ENCODE peak calls at places on chromosomes 1 and 21, in eight cellular contexts. C, K, H, F, U, I, B and E are unnamed samples.

GRCh38 chr1:95067069-95067468 is 5.7 kb downstream of the ALG14 start:
- DNase-seq in C (no peak), K (no peak), H (no peak), F (no peak), U (no peak), I (no peak), B (no peak), E (no peak)

GRCh38 chr1:11675362-11675761 is 5.6 kb downstream of the MAD2L2 start:
- DNase-seq in C (no peak), K (no peak), H (no peak), F (no peak), U (no peak), I (no peak), B (no peak), E (no peak)

GRCh38 chr1:11880911-11881748 is 22.4 kb upstream of the NPPB start:
- DNase-seq in C (peak), K (no peak), H (no peak), F (no peak), U (peak), I (no peak), B (no peak), E (no peak)

GRCh38 chr1:102661481-102661880 is 446.8 kb downstream of the COL11A1 start:
- DNase-seq in C (no peak), K (no peak), H (no peak), F (no peak), U (no peak), I (no peak), B (no peak), E (no peak)

GRCh38 chr1:99146129-99146848 is 118.0 kb upstream of the PLPPR4 start:
- DNase-seq in C (no peak), K (no peak), H (no peak), F (no peak), U (no peak), I (no peak), B (no peak), E (no peak)

GRCh38 chr21:26686278-26686677 is 113.2 kb upstream of the CYYR1 start:
- DNase-seq in C (no peak), K (peak), H (no peak), F (peak), U (no peak), I (peak), B (no peak), E (no peak)

GRCh38 chr1:32870615-32871363 is at the start of gene FNDC5:
- DNase-seq in C (peak), K (no peak), H (peak), F (peak), U (no peak), I (peak), B (peak), E (peak)

GRCh38 chr1:165116732-165117131 is 239.8 kb downstream of the LMX1A start:
- DNase-seq in C (no peak), K (peak), H (no peak), F (no peak), U (no peak), I (no peak), B (no peak), E (no peak)

GRCh38 chr1:42931108-42931539 is 27.5 kb downstream of the SLC2A1 start:
- DNase-seq in C (peak), K (peak), H (no peak), F (peak), U (peak), I (peak), B (no peak), E (peak)

GRCh38 chr1:46334030-46334384 is 6.6 kb upstream of the NSUN4 start:
- DNase-seq in C (no peak), K (no peak), H (no peak), F (no peak), U (no peak), I (no peak), B (no peak), E (no peak)

GRCh38 chr1:54400321-54400720 is 5.9 kb downstream of the SSBP3 start:
- DNase-seq in C (no peak), K (no peak), H (no peak), F (no peak), U (no peak), I (no peak), B (no peak), E (no peak)

GRCh38 chr1:19645544-19646252 is 1.6 kb downstream of the NBL1 start:
- DNase-seq in C (peak), K (no peak), H (no peak), F (no peak), U (no peak), I (no peak), B (no peak), E (no peak)

GRCh38 chr1:105437847-105438246 is 1618.6 kb upstream of the PRMT6 start:
- DNase-seq in C (no peak), K (no peak), H (no peak), F (no peak), U (no peak), I (no peak), B (no peak), E (no peak)

GRCh38 chr1:79364896-79365295 is 358.4 kb upstream of the ADGRL4 start:
- DNase-seq in C (no peak), K (peak), H (no peak), F (no peak), U (no peak), I (no peak), B (no peak), E (no peak)

GRCh38 chr1:169364948-169365347 is 2.6 kb downstream of the NME7 start:
- DNase-seq in C (no peak), K (peak), H (no peak), F (no peak), U (no peak), I (no peak), B (no peak), E (no peak)

GRCh38 chr21:34795152-34796141 is 126.7 kb downstream of the CLIC6 start:
- DNase-seq in C (no peak), K (peak), H (no peak), F (no peak), U (no peak), I (no peak), B (no peak), E (no peak)

GRCh38 chr1:93448983-93449805 is 1.3 kb downstream of the FNBP1L start:
- DNase-seq in C (peak), K (peak), H (no peak), F (peak), U (no peak), I (peak), B (peak), E (no peak)

GRCh38 chr1:23531695-23532094 is 662 bp upstream of the E2F2 start:
- DNase-seq in C (no peak), K (no peak), H (no peak), F (no peak), U (no peak), I (no peak), B (no peak), E (no peak)

GRCh38 chr1:201656670-201657032 is 117.7 kb downstream of the NAV1 start:
- DNase-seq in C (no peak), K (peak), H (no peak), F (no peak), U (no peak), I (peak), B (no peak), E (no peak)

GRCh38 chr1:220901906-220902305 is 22.7 kb downstream of the HLX start:
- DNase-seq in C (no peak), K (peak), H (no peak), F (no peak), U (no peak), I (no peak), B (no peak), E (no peak)

GRCh38 chr1:227939791-227940771 is 7.7 kb downstream of the WNT9A start:
- DNase-seq in C (peak), K (no peak), H (no peak), F (no peak), U (no peak), I (no peak), B (peak), E (peak)

GRCh38 chr1:4681026-4681425 is 26.6 kb downstream of the AJAP1 start:
- DNase-seq in C (no peak), K (no peak), H (no peak), F (no peak), U (no peak), I (no peak), B (no peak), E (no peak)

GRCh38 chr1:109392788-109393580 is 4.7 kb downstream of the SORT1 start:
- DNase-seq in C (no peak), K (peak), H (peak), F (no peak), U (no peak), I (no peak), B (peak), E (no peak)

GRCh38 chr1:203017707-203018106 is 8.6 kb upstream of the PPFIA4 start:
- DNase-seq in C (no peak), K (no peak), H (no peak), F (no peak), U (no peak), I (no peak), B (no peak), E (no peak)

GRCh38 chr1:6603851-6604558 is 1.3 kb upstream of the KLHL21 start:
- DNase-seq in C (no peak), K (peak), H (no peak), F (peak), U (peak), I (peak), B (peak), E (peak)

GRCh38 chr1:54763814-54764131 is 550 bp downstream of the PARS2 start:
- DNase-seq in C (no peak), K (no peak), H (no peak), F (no peak), U (no peak), I (no peak), B (no peak), E (no peak)

GRCh38 chr1:84611796-84612195 is 37.6 kb upstream of the CTBS start:
- DNase-seq in C (no peak), K (peak), H (no peak), F (no peak), U (no peak), I (no peak), B (no peak), E (no peak)

GRCh38 chr1:84525738-84526137 is 19.4 kb upstream of the GNG5 start:
- DNase-seq in C (no peak), K (no peak), H (no peak), F (no peak), U (no peak), I (peak), B (no peak), E (no peak)

GRCh38 chr1:8705104-8705503 is 112.3 kb downstream of the RERE start:
- DNase-seq in C (no peak), K (no peak), H (no peak), F (no peak), U (no peak), I (no peak), B (no peak), E (no peak)

GRCh38 chr1:109617291-109617801 is 2.1 kb downstream of the GNAT2 start:
- DNase-seq in C (no peak), K (peak), H (no peak), F (no peak), U (no peak), I (peak), B (no peak), E (no peak)

GRCh38 chr1:234768171-234768568 is 158.2 kb upstream of the IRF2BP2 start:
- DNase-seq in C (no peak), K (no peak), H (no peak), F (no peak), U (no peak), I (no peak), B (no peak), E (no peak)

GRCh38 chr1:119254067-119254720 is 113.7 kb upstream of the WARS2 start:
- DNase-seq in C (no peak), K (peak), H (no peak), F (no peak), U (no peak), I (no peak), B (no peak), E (no peak)

GRCh38 chr1:232335261-232335660 is 294.7 kb downstream of the SIPA1L2 start:
- DNase-seq in C (no peak), K (no peak), H (no peak), F (no peak), U (no peak), I (no peak), B (no peak), E (no peak)

GRCh38 chr1:93483606-93484005 is 35.7 kb downstream of the FNBP1L start:
- DNase-seq in C (no peak), K (no peak), H (no peak), F (no peak), U (no peak), I (peak), B (no peak), E (no peak)

GRCh38 chr1:2350911-2351655 is 40.3 kb downstream of the MORN1 start:
- DNase-seq in C (peak), K (no peak), H (no peak), F (no peak), U (no peak), I (no peak), B (no peak), E (peak)

GRCh38 chr1:28790384-28791035 is 21.5 kb upstream of the OPRD1 start:
- DNase-seq in C (no peak), K (no peak), H (no peak), F (no peak), U (no peak), I (no peak), B (no peak), E (no peak)

GRCh38 chr1:905071-905749 is 18.5 kb upstream of the SAMD11 start:
- DNase-seq in C (peak), K (peak), H (no peak), F (peak), U (no peak), I (peak), B (no peak), E (peak)
- TF ChIP-seq CTCF in C (no peak), K (no peak), H (no peak), F (no peak), U (no peak), I (no peak), B (no peak), E (no peak)

DNA sequence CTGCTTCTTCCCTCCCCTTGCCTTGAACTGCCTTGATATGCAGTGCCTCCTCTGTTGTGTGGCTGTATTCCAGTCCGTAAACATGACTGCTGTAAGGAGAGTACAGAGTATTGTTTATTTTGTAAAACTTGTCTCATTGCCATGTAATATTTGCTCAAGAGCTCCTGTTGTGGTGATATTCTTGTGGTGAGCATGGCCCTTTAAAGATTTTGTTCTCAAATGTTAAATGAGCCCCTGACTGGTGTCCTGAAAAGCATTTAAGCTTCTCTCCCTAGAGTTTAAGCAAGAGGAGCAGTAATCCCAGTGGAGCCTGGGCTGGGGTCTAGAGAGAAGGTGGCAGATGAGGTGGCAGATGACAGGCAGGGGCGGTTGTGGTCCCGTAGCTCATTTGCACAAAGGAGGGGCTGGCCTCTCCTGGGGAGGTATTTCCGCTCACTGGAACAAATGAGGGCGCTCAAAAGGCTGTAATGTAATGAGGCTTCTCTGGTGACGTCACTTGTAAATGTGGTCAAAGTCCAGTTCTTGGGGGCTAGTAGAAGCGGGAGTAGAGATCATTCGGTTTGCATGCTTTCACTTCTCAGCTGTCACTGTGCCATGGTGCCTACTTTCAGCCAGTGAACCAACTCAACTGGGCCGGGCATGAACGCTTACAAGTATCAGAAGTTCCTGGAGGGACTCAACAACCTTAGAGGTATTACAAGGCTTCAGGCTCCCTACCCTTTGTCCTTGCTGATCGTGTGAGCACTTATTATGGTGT is 46.0 kb upstream of the MACF1 start:
- DNase-seq in C (peak), K (peak), H (no peak), F (peak), U (no peak), I (no peak), B (peak), E (no peak)
- TF ChIP-seq CTCF in C (no peak), K (peak), H (no peak), F (no peak), U (no peak), I (no peak), B (no peak), E (no peak)

DNA sequence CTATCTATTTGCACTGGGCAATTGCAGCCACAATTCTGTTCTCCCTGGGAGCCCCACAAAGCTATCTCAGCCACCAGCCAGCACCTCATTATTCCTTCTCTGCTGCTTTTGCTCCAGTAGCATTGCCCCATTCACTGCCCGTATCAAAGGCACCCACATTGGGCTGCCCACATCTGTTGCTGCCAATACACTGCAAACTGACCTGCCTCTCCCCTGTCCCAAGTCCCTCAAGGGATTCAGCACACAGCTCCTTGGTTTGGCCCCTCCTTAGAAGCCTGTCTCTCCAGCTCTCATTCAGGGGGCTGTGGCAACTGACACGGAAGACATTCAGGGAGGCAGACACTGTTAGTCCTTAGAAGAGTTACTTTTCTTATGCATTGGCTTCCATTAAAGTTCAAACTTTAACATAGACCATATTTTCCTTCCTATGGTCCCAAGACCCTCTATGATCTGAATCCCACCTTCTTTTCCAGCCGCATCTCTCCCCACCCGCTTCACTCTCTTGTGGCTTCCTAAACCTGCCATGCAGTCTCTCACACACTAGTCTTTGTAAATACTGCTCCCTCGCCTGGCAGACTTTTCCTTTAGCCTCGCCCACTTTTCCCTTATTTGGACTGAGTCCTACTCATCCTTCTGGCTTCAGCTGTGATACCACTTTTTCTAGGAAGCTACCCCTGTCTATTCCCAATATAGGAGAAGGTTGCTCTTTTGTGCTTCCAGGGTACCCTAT is 19.3 kb upstream of the KLHDC8A start:
- DNase-seq in C (no peak), K (peak), H (no peak), F (peak), U (no peak), I (peak), B (no peak), E (no peak)
- TF ChIP-seq CTCF in C (no peak), K (no peak), H (no peak), F (no peak), U (no peak), I (peak), B (no peak), E (no peak)

GRCh38 chr1:17371896-17372295 is at the start of gene PADI6:
- DNase-seq in C (no peak), K (no peak), H (no peak), F (no peak), U (no peak), I (no peak), B (no peak), E (no peak)

GRCh38 chr1:17369466-17369865 is 2.5 kb upstream of the PADI6 start:
- DNase-seq in C (no peak), K (peak), H (no peak), F (no peak), U (no peak), I (no peak), B (no peak), E (no peak)

GRCh38 chr1:17375651-17376050 is 3.7 kb downstream of the PADI6 start:
- DNase-seq in C (no peak), K (no peak), H (no peak), F (no peak), U (no peak), I (no peak), B (no peak), E (no peak)

GRCh38 chr1:17372955-17373354 is 959 bp downstream of the PADI6 start:
- DNase-seq in C (no peak), K (no peak), H (no peak), F (peak), U (no peak), I (no peak), B (no peak), E (no peak)

DNA sequence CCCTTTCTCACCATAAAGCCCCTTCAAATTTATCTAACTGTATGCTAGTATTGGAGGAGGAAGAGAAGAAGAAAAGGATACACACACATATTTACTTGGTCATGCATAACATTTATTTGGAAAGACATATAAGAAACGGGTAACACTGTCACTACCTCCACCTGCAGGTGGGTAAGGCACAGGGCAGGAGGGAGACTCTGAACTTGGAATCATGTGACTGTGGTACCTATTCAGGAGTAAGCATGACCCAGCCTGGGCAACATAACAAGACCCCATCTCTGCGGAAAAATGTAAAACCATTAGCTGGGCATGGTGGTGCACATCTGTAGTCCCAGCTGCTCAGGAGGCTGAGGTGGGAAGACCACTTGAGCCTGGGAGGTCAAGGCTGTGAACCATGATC is 1.4 kb upstream of the PADI6 start:
- DNase-seq in C (no peak), K (no peak), H (no peak), F (no peak), U (no peak), I (no peak), B (no peak), E (no peak)
- TF ChIP-seq CTCF in C (peak), K (peak), H (peak), F (peak), U (no peak), I (peak), B (no peak), E (no peak)

GRCh38 chr1:37403166-37403565 is 71.2 kb upstream of the ZC3H12A start:
- DNase-seq in C (no peak), K (no peak), H (no peak), F (no peak), U (no peak), I (no peak), B (no peak), E (no peak)
- TF ChIP-seq CTCF in C (peak), K (no peak), H (no peak), F (no peak), U (no peak), I (no peak), B (no peak), E (no peak)

DNA sequence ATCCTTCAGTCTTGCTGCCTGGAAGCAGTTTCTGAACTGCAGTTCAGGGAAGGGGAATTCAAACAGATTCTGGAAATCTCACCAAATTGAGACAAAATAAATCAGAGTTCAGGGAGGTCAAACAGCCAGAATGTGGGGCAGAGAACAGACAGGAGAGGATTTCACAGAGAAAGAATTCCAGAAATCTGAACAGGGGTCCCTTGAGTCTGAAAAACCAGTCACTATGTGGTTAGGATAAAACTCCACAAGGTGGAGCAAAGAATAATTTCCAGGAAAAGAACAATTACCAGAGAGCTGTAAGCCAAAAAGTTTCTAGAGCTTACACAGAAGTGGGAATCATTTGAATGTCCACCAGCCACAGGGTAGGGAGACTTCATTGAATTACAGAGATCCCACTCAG is 84.7 kb downstream of the URB2 start:
- DNase-seq in C (no peak), K (peak), H (no peak), F (no peak), U (no peak), I (peak), B (no peak), E (no peak)
- TF ChIP-seq CTCF in C (no peak), K (peak), H (peak), F (no peak), U (no peak), I (peak), B (no peak), E (no peak)